ENCODE peak calls at places on chromosomes 2 and 18, in seven cellular contexts. A, Y, K, X, E, N and F are unnamed samples.

GRCh38 chr2:178258916-178259315 is 64.6 kb downstream of the OSBPL6 start:
- DNase-seq in E (no peak), X (no peak), K (no peak), A (no peak), Y (no peak), N (no peak), F (no peak)

GRCh38 chr2:135820003-135820618 is 16.9 kb downstream of the LCT start:
- DNase-seq in E (no peak), X (no peak), Y (peak; percentile 48), N (no peak), K (no peak), A (no peak), F (peak; percentile 14)

GRCh38 chr18:38256366-38256765 is 690.8 kb upstream of the CELF4 start:
- DNase-seq in X (no peak), A (no peak), K (no peak), E (no peak), Y (no peak), N (no peak), F (no peak)

GRCh38 chr2:132589060-132589765 is 80.8 kb downstream of the LYPD1 start:
- DNase-seq in A (no peak), E (no peak), N (peak; percentile 5), X (no peak), Y (no peak), K (no peak), F (no peak)

GRCh38 chr2:7725132-7725849 is 808.1 kb downstream of the RNF144A start:
- DNase-seq in E (no peak), N (no peak), K (no peak), Y (peak; percentile 73), X (no peak), A (no peak), F (no peak)

GRCh38 chr18:44594779-44595467 is 85.8 kb upstream of the SETBP1 start:
- DNase-seq in E (no peak), N (peak; percentile 41), A (no peak), K (no peak), X (no peak), Y (no peak), F (no peak)

GRCh38 chr2:12731701-12732280 is 15.1 kb downstream of the TRIB2 start:
- DNase-seq in N (peak; percentile 39), Y (no peak), K (no peak), A (no peak), X (no peak), E (no peak), F (peak; percentile 6)

GRCh38 chr2:145822892-145823534 is 1303.1 kb upstream of the ZEB2 start:
- DNase-seq in E (no peak), K (peak; percentile 98), N (no peak), Y (no peak), A (no peak), X (no peak), F (no peak)

GRCh38 chr2:42303252-42303651 is 57.8 kb downstream of the COX7A2L start:
- DNase-seq in A (no peak), E (no peak), N (no peak), X (no peak), K (no peak), Y (no peak), F (no peak)

DNA sequence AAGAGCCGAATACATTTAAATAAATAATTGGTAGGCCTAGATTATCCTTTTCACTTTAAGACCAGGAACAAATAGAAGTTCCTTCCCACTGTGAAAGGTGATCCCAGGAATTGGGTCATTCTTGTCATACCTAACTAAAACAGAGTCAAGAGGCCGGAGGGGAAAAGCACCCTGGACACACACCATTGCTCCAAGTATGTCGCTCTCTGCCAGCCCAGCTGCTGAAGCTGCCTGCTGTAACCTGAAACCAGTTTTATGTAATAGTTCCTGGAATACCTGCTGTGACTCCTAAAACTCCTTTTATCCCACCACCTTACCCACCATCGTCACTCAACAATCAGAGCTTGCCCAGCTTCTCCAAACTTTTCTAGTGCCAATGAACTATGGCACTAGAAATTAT is 217.1 kb downstream of the PTPRM start:
- DNase-seq in A (no peak), K (no peak), N (peak; percentile 70), X (no peak), E (no peak), Y (no peak), F (no peak)
- TF ChIP-seq REST in A (no peak), K (no peak), N (no peak), X (no peak), E (no peak), Y (no peak), F (no peak)

DNA sequence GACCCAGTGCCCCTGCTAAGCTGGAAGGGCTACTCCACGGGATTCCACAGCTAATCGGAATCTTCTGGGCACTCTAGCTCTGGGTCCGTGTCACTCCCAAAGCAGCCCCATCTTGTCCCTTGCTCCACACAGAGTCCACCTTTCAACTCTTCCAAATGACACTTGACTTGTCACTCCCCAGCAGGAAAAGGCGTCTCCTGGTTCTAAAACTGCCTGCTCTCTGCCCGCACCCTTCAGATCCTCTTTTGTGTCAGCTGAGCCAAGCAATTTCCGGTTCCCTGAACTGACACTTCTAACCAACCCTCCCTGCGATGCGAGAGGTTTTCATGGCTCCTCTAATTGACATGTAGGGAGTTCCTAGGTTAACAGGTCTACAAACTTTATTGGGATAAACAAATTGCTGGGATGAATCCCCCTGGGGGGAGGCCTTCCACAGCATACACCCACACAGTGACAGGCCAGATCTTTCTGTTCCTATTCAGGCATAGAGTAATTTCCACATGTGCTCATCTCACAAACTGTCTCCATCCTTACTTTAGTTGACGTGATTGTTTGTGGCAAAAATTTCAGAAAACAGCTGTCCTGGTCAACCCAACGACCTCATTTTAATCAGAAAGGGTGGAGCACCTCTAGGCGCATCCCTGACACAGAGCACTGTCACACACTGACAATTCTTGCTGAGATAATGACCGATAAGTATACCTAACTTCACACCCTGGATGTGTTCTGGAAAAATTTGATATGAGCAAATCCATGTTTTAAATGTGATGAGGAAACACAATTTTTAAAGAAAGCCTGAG is 104.9 kb downstream of the RBMS1 start:
- DNase-seq in E (no peak), K (no peak), X (no peak), Y (no peak), A (no peak), N (peak; percentile 45), F (no peak)
- H3K27ac ChIP-seq in E (no peak overlapping the region), K (no peak overlapping the region), X (no peak overlapping the region), Y (no peak overlapping the region), A (no peak overlapping the region), N (no peak overlapping the region), F (peak overlapping the region; percentile 63)

GRCh38 chr18:31043709-31044108 is 1.2 kb upstream of the DSC3 start:
- DNase-seq in Y (no peak), E (no peak), K (no peak), A (no peak), X (no peak), N (no peak), F (no peak)

GRCh38 chr18:31042391-31043181 is at the start of gene DSC3:
- DNase-seq in N (peak; percentile 73), A (no peak), K (no peak), Y (no peak), X (no peak), E (no peak), F (no peak)

GRCh38 chr18:31045599-31045998 is 3.1 kb upstream of the DSC3 start:
- DNase-seq in K (peak; percentile 9), N (no peak), X (no peak), Y (no peak), A (no peak), E (no peak), F (no peak)

GRCh38 chr18:31046916-31047315 is 4.4 kb upstream of the DSC3 start:
- DNase-seq in A (no peak), K (no peak), X (no peak), N (no peak), Y (no peak), E (no peak), F (no peak)

DNA sequence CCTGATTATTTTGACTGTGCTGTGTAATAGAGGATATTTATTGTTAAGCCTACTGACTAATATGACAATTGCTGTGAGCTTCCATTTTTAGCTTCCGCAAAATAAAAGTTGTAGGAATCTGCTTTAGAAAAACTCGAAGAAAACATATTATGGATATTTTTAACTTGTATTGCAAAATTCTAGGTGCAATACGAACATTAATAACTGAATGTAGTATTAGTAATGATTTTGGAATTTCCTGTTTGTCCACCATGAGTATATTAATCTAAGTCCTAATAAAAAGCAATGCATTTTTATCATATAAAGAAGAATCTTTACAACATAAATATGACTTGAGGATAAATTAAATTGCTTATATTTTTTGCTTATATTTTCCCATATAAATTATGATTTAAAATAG is 2.4 kb upstream of the DSC3 start:
- DNase-seq in N (no peak), A (no peak), X (no peak), E (no peak), K (no peak), Y (no peak), F (no peak)
- H3K27me3 ChIP-seq in N (peaks cover 62% of the 10 kb centered on the region), A (no peaks in the 10 kb centered on the region), X (no peaks in the 10 kb centered on the region), E (peaks cover 8% of the 10 kb centered on the region), K (peaks cover 15% of the 10 kb centered on the region), Y (peaks cover 20% of the 10 kb centered on the region), F (peaks cover 50% of the 10 kb centered on the region)

GRCh38 chr2:108536133-108536780 is 2.0 kb downstream of the LIMS1 start:
- DNase-seq in K (peak; percentile 50), Y (no peak), E (no peak), X (no peak), A (peak; percentile 48), N (no peak), F (no peak)
- TF ChIP-seq REST in K (no peak), Y (no peak), E (no peak), X (no peak), A (no peak), N (no peak), F (no peak)

DNA sequence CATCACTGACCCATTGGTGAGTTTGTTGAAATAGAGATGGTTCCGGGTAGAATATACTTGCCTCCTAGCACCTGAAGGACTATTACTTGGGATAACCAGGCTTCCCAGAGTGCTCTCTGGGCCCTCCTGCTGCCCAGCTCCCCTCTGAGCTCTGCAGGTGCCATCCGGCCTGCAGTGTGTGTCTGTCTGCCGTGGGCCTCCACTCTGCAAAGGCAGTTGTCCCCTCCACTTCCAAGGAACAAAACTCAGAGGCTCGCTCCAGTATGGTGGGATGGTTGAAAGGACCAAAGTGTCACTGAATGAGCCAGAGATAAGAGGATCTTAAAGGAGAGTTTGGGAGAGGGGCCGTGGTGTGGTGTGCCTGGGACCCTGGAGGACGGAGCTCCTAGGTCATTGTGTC is 57.3 kb downstream of the SH3BP4 start:
- DNase-seq in K (no peak), E (no peak), Y (no peak), A (no peak), N (no peak), X (no peak), F (no peak)
- H3K27ac ChIP-seq in K (no peak overlapping the region), E (no peak overlapping the region), Y (no peak overlapping the region), A (no peak overlapping the region), N (no peak overlapping the region), X (peak overlapping the region; percentile 90), F (no peak overlapping the region)

GRCh38 chr2:26697425-26697824 is 4.9 kb downstream of the KCNK3 start:
- DNase-seq in N (no peak), X (no peak), Y (no peak), E (no peak), A (no peak), K (no peak), F (no peak)
- H3K27me3 ChIP-seq in N (peaks cover 37% of the 10 kb centered on the region), X (no peaks in the 10 kb centered on the region), Y (peaks cover 5% of the 10 kb centered on the region), E (peaks cover 4% of the 10 kb centered on the region), A (peaks cover 41% of the 10 kb centered on the region), K (peaks cover 79% of the 10 kb centered on the region), F (peaks cover 12% of the 10 kb centered on the region)